ENCODE peak calls at places on chromosomes 1 and 21, in seven cellular contexts. One of them, this sample, is unnamed.

GRCh38 chr1:12098786-12099185 is 35.7 kb downstream of the TNFRSF8 start:
- DNase-seq in AG09309: no peak
- DNase-seq in stomach: no peak
- DNase-seq in neural crest cell: no peak
- DNase-seq in astrocyte of the spinal cord: no peak
- DNase-seq in AG04450: no peak
- DNase-seq in HCT116: no peak
- DNase-seq in this sample: no peak

GRCh38 chr1:228930479-228930957 is 195.2 kb downstream of the RHOU start:
- DNase-seq in AG09309: no peak
- DNase-seq in stomach: peak
- DNase-seq in neural crest cell: no peak
- DNase-seq in astrocyte of the spinal cord: no peak
- DNase-seq in AG04450: no peak
- DNase-seq in HCT116: no peak
- DNase-seq in this sample: no peak

GRCh38 chr21:37546949-37547614 is 180.5 kb downstream of the DYRK1A start:
- DNase-seq in AG09309: no peak
- DNase-seq in stomach: no peak
- DNase-seq in neural crest cell: no peak
- DNase-seq in astrocyte of the spinal cord: no peak
- DNase-seq in AG04450: no peak
- DNase-seq in HCT116: no peak
- DNase-seq in this sample: peak

GRCh38 chr1:87826639-87827345 is 498.1 kb downstream of the LMO4 start:
- DNase-seq in AG09309: peak
- DNase-seq in stomach: no peak
- DNase-seq in neural crest cell: no peak
- DNase-seq in astrocyte of the spinal cord: peak
- DNase-seq in AG04450: peak
- DNase-seq in HCT116: no peak
- DNase-seq in this sample: no peak

GRCh38 chr1:65177457-65177856 is 29.5 kb downstream of the AK4 start:
- DNase-seq in AG09309: no peak
- DNase-seq in stomach: no peak
- DNase-seq in neural crest cell: no peak
- DNase-seq in astrocyte of the spinal cord: peak
- DNase-seq in AG04450: no peak
- DNase-seq in HCT116: peak
- DNase-seq in this sample: no peak

GRCh38 chr1:226736908-226737818 is 1.9 kb downstream of the ITPKB start:
- DNase-seq in AG09309: no peak
- DNase-seq in stomach: peak
- DNase-seq in neural crest cell: peak
- DNase-seq in astrocyte of the spinal cord: peak
- DNase-seq in AG04450: no peak
- DNase-seq in HCT116: no peak
- DNase-seq in this sample: peak

GRCh38 chr1:58881471-58881994 is 97.7 kb upstream of the JUN start:
- DNase-seq in AG09309: no peak
- DNase-seq in stomach: peak
- DNase-seq in neural crest cell: no peak
- DNase-seq in astrocyte of the spinal cord: peak
- DNase-seq in AG04450: no peak
- DNase-seq in HCT116: peak
- DNase-seq in this sample: no peak

GRCh38 chr1:24015226-24016210 is 35.4 kb upstream of the SRSF10 start:
- DNase-seq in AG09309: peak
- DNase-seq in stomach: no peak
- DNase-seq in neural crest cell: no peak
- DNase-seq in astrocyte of the spinal cord: peak
- DNase-seq in AG04450: no peak
- DNase-seq in HCT116: no peak
- DNase-seq in this sample: no peak

GRCh38 chr1:21257431-21258135 is 32.7 kb downstream of the ECE1 start:
- DNase-seq in AG09309: no peak
- DNase-seq in stomach: no peak
- DNase-seq in neural crest cell: no peak
- DNase-seq in astrocyte of the spinal cord: no peak
- DNase-seq in AG04450: no peak
- DNase-seq in HCT116: no peak
- DNase-seq in this sample: no peak

GRCh38 chr1:21256776-21257175 is 33.5 kb downstream of the ECE1 start:
- DNase-seq in AG09309: no peak
- DNase-seq in stomach: no peak
- DNase-seq in neural crest cell: no peak
- DNase-seq in astrocyte of the spinal cord: no peak
- DNase-seq in AG04450: no peak
- DNase-seq in HCT116: no peak
- DNase-seq in this sample: no peak

GRCh38 chr1:21259316-21260076 is 30.8 kb downstream of the ECE1 start:
- DNase-seq in AG09309: no peak
- DNase-seq in stomach: no peak
- DNase-seq in neural crest cell: no peak
- DNase-seq in astrocyte of the spinal cord: no peak
- DNase-seq in AG04450: no peak
- DNase-seq in HCT116: no peak
- DNase-seq in this sample: no peak

GRCh38 chr1:21260405-21261129 is 29.7 kb downstream of the ECE1 start:
- DNase-seq in AG09309: no peak
- DNase-seq in stomach: no peak
- DNase-seq in neural crest cell: no peak
- DNase-seq in astrocyte of the spinal cord: peak
- DNase-seq in AG04450: no peak
- DNase-seq in HCT116: no peak
- DNase-seq in this sample: no peak

DNA sequence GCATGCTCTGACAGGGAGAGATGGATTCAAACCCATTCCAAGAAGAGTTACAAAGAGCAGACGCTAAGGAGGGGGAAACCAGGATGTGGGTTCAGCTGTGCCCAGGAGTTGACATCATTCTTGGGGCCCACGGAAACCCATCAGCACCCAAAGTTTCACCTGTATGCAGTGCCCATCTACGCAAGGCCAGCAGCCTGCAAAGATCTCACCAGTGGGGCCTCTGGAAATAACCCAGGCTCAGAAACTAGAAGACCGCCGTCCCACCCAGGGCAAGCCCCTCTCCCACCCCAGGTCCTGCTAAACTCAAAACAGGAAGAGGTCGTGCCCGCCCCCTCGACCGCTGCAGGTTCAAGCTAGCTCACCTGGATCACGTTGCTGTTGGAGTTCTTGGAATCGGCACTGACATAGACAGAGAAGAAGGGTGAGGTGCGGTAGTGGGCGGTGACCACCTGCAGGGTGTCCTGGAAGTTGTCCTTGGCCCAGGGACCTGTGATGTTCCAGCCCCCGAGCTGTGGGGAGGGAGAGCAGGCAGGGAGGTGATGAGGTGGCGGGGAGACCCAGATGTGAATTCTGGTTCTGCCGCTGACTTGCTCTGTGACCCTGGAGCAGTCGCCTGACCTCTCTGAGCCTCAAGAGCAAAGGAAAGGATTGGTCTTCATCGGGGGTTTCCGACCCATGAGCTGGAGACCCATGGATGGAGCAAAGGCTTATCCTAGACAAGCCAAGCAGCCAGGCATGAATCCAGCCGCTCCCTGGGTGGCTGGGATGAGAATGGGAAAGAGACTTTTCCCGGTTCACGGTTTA is 31.7 kb downstream of the ECE1 start:
- DNase-seq in AG09309: no peak
- DNase-seq in stomach: no peak
- DNase-seq in neural crest cell: no peak
- DNase-seq in astrocyte of the spinal cord: no peak
- DNase-seq in AG04450: no peak
- DNase-seq in HCT116: no peak
- DNase-seq in this sample: no peak
- TF ChIP-seq CTCF in AG09309: no peak
- TF ChIP-seq CTCF in stomach: no peak
- TF ChIP-seq CTCF in neural crest cell: no peak
- TF ChIP-seq CTCF in astrocyte of the spinal cord: no peak
- TF ChIP-seq CTCF in AG04450: no peak
- TF ChIP-seq CTCF in HCT116: no peak
- TF ChIP-seq CTCF in this sample: no peak

GRCh38 chr1:152392909-152393308 is 21.2 kb downstream of the CRNN start:
- DNase-seq in AG09309: no peak
- DNase-seq in stomach: no peak
- DNase-seq in neural crest cell: no peak
- DNase-seq in astrocyte of the spinal cord: no peak
- DNase-seq in AG04450: no peak
- DNase-seq in HCT116: no peak
- DNase-seq in this sample: no peak

GRCh38 chr1:152394151-152394550 is 19.9 kb downstream of the CRNN start:
- DNase-seq in AG09309: no peak
- DNase-seq in stomach: no peak
- DNase-seq in neural crest cell: no peak
- DNase-seq in astrocyte of the spinal cord: no peak
- DNase-seq in AG04450: no peak
- DNase-seq in HCT116: no peak
- DNase-seq in this sample: no peak

GRCh38 chr1:152398812-152399698 is 15.0 kb downstream of the CRNN start:
- DNase-seq in AG09309: no peak
- DNase-seq in stomach: no peak
- DNase-seq in neural crest cell: no peak
- DNase-seq in astrocyte of the spinal cord: no peak
- DNase-seq in AG04450: no peak
- DNase-seq in HCT116: peak
- DNase-seq in this sample: no peak

DNA sequence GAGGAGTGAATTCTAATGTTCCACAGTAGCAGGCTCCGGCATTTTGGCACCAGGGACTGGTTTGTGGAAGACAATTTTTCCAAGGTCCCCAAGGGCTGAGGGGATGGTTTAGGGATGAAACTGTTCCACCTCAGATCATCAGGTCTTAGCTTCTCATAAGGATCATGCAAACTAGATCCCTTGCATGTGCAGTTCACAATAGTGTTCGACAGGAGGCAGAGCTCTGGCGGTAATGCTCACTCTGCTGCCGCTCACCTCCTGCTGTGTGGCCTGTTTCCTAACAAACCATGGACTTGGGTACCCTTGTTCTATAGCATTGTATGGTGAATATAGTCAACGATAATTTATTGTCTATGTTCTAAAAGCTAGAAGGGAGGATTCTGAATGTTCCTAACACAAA is 16.6 kb downstream of the CRNN start:
- DNase-seq in AG09309: no peak
- DNase-seq in stomach: no peak
- DNase-seq in neural crest cell: no peak
- DNase-seq in astrocyte of the spinal cord: no peak
- DNase-seq in AG04450: no peak
- DNase-seq in HCT116: peak
- DNase-seq in this sample: no peak
- TF ChIP-seq CTCF in AG09309: peak
- TF ChIP-seq CTCF in stomach: no peak
- TF ChIP-seq CTCF in neural crest cell: no peak
- TF ChIP-seq CTCF in astrocyte of the spinal cord: no peak
- TF ChIP-seq CTCF in AG04450: no peak
- TF ChIP-seq CTCF in HCT116: peak
- TF ChIP-seq CTCF in this sample: no peak

DNA sequence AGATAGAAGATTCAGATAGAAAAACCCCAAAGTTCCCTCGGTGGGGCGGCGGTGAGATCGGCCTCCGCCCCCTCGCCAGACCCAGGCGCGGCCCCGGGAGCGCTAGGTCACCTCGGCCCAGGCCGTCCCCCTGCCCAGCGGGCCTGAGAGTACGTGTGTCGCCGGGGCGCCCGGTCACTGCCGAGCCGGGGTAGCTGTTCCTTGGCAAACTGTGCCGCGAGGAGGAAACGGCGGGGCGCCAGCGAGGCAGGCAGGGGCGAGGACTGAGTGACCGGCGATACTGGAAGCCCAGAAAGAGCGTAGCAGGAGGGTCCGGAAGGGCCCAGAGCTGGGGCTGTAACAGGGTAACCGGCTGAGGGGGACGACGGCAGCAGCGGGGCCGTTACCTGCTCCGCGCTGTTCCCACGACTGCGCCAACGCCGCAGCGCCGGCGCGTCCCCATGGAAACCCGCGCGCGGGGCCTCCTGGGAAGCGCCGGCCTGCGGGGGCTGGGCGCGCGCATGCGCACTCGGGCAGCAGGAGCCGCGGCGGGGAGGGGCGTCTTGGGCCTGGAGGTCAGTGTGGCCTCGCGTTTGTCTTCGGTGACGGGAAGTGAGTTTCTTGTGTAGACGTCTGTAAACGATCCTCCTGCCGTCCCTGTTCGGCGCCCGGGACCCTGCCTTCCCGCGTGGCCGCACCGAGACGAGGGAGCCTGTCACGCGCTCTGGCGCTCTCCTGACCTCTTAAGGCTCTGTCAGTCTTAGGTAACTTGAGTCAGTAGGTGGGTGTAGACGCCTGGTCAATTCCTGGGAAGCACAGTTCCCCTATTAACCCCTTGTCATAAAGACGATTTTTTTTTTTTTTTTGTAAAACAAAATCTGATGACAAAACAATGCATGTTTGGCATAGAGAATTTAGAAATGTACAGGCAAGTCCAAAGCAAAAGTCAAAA is at the start of gene LCA5L:
- DNase-seq in AG09309: no peak
- DNase-seq in stomach: peak
- DNase-seq in neural crest cell: peak
- DNase-seq in astrocyte of the spinal cord: peak
- DNase-seq in AG04450: peak
- DNase-seq in HCT116: peak
- DNase-seq in this sample: peak
- TF ChIP-seq CTCF in AG09309: peak
- TF ChIP-seq CTCF in stomach: no peak
- TF ChIP-seq CTCF in neural crest cell: peak
- TF ChIP-seq CTCF in astrocyte of the spinal cord: no peak
- TF ChIP-seq CTCF in AG04450: no peak
- TF ChIP-seq CTCF in HCT116: no peak
- TF ChIP-seq CTCF in this sample: no peak

GRCh38 chr1:3624194-3625136 is at the start of gene TPRG1L:
- DNase-seq in AG09309: peak
- DNase-seq in stomach: peak
- DNase-seq in neural crest cell: peak
- DNase-seq in astrocyte of the spinal cord: peak
- DNase-seq in AG04450: peak
- DNase-seq in HCT116: peak
- DNase-seq in this sample: peak

GRCh38 chr1:3628445-3628844 is 3.6 kb downstream of the TPRG1L start:
- DNase-seq in AG09309: no peak
- DNase-seq in stomach: no peak
- DNase-seq in neural crest cell: no peak
- DNase-seq in astrocyte of the spinal cord: no peak
- DNase-seq in AG04450: no peak
- DNase-seq in HCT116: no peak
- DNase-seq in this sample: no peak

GRCh38 chr1:3627515-3628253 is 2.9 kb downstream of the TPRG1L start:
- DNase-seq in AG09309: no peak
- DNase-seq in stomach: no peak
- DNase-seq in neural crest cell: no peak
- DNase-seq in astrocyte of the spinal cord: no peak
- DNase-seq in AG04450: no peak
- DNase-seq in HCT116: no peak
- DNase-seq in this sample: no peak

GRCh38 chr1:3623441-3624150 is 1.2 kb upstream of the TPRG1L start:
- DNase-seq in AG09309: no peak
- DNase-seq in stomach: no peak
- DNase-seq in neural crest cell: no peak
- DNase-seq in astrocyte of the spinal cord: no peak
- DNase-seq in AG04450: no peak
- DNase-seq in HCT116: no peak
- DNase-seq in this sample: peak

DNA sequence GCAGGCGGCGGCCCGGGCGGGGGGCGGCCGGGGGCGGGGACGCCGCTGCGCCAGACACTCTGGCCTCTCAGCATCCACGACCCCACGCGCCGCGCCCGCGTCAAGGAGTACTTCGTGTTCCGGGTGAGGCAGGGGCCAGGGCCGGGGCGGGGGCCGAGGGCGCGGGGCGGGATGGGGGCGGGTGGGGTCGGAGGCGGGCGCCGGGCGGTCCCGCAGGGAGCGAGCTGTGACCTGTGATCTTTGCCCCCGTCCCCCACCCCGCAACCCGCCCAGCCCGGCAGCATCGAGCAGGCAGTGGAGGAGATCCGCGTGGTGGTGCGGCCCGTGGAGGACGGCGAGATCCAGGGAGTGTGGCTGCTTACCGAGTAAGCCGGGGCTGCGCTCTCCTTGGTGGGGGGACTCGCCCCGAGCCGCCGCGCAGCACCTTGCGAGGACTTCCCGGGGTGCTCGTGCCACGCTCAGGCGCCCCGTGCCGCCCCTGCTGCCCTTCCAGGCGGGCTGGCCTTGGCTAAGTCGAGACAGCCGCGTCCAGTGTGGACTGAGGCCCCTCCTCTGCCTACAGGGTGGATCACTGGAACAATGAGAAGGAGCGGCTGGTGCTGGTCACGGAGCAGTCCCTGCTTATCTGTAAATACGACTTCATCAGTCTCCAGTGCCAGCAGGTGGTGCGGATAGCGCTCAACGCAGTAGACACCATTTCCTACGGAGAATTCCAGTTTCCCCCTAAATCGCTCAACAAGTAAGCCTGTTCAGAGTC is 514 bp downstream of the TPRG1L start:
- DNase-seq in AG09309: no peak
- DNase-seq in stomach: peak
- DNase-seq in neural crest cell: no peak
- DNase-seq in astrocyte of the spinal cord: peak
- DNase-seq in AG04450: no peak
- DNase-seq in HCT116: no peak
- DNase-seq in this sample: no peak
- TF ChIP-seq CTCF in AG09309: no peak
- TF ChIP-seq CTCF in stomach: no peak
- TF ChIP-seq CTCF in neural crest cell: no peak
- TF ChIP-seq CTCF in astrocyte of the spinal cord: no peak
- TF ChIP-seq CTCF in AG04450: no peak
- TF ChIP-seq CTCF in HCT116: no peak
- TF ChIP-seq CTCF in this sample: no peak